ENCODE peak calls at places on chromosomes 2 and 18, in six cellular contexts. One of them, this sample, is unnamed.
A peak's percentile ranks its signal among the peaks of the same experiment; 100 is the strongest.

GRCh38 chr18:21489119-21489750 is 111.3 kb downstream of the ESCO1 start:
- DNase-seq in H1: peak; percentile 66
- DNase-seq in GM12892: peak; percentile 39
- DNase-seq in GM12878: no peak
- DNase-seq in HepG2: peak; percentile 63
- DNase-seq in K562: peak; percentile 71
- DNase-seq in this sample: peak; percentile 50

GRCh38 chr2:71503827-71504226 is 50.5 kb downstream of the DYSF start:
- DNase-seq in H1: no peak
- DNase-seq in GM12892: no peak
- DNase-seq in GM12878: no peak
- DNase-seq in HepG2: no peak
- DNase-seq in K562: no peak
- DNase-seq in this sample: no peak

GRCh38 chr2:10226032-10226724 is 76.5 kb upstream of the HPCAL1 start:
- DNase-seq in H1: no peak
- DNase-seq in GM12892: no peak
- DNase-seq in GM12878: no peak
- DNase-seq in HepG2: no peak
- DNase-seq in K562: no peak
- DNase-seq in this sample: no peak

GRCh38 chr2:203934006-203934632 is 2.4 kb upstream of the ICOS start:
- DNase-seq in H1: no peak
- DNase-seq in GM12892: no peak
- DNase-seq in GM12878: no peak
- DNase-seq in HepG2: no peak
- DNase-seq in K562: no peak
- DNase-seq in this sample: no peak

GRCh38 chr2:95025406-95026319 is at the start of gene MAL:
- DNase-seq in H1: peak; percentile 75
- DNase-seq in GM12892: no peak
- DNase-seq in GM12878: no peak
- DNase-seq in HepG2: no peak
- DNase-seq in K562: peak; percentile 44
- DNase-seq in this sample: no peak

GRCh38 chr2:229715895-229716507 is 1.6 kb upstream of the DNER start:
- DNase-seq in H1: peak; percentile 61
- DNase-seq in GM12892: no peak
- DNase-seq in GM12878: no peak
- DNase-seq in HepG2: peak; percentile 34
- DNase-seq in K562: peak; percentile 22
- DNase-seq in this sample: no peak

GRCh38 chr18:13562494-13563029 is 163.8 kb downstream of the FAM210A start:
- DNase-seq in H1: no peak
- DNase-seq in GM12892: peak; percentile 41
- DNase-seq in GM12878: peak; percentile 93
- DNase-seq in HepG2: no peak
- DNase-seq in K562: no peak
- DNase-seq in this sample: peak; percentile 56

GRCh38 chr2:172693529-172694185 is 42.0 kb upstream of the RAPGEF4 start:
- DNase-seq in H1: no peak
- DNase-seq in GM12892: no peak
- DNase-seq in GM12878: no peak
- DNase-seq in HepG2: no peak
- DNase-seq in K562: no peak
- DNase-seq in this sample: no peak

GRCh38 chr18:730692-731091 is 18.3 kb upstream of the ENOSF1 start:
- DNase-seq in H1: no peak
- DNase-seq in GM12892: no peak
- DNase-seq in GM12878: no peak
- DNase-seq in HepG2: no peak
- DNase-seq in K562: no peak
- DNase-seq in this sample: no peak

GRCh38 chr2:191721331-191721730 is 43.4 kb downstream of the NABP1 start:
- DNase-seq in H1: no peak
- DNase-seq in GM12892: no peak
- DNase-seq in GM12878: no peak
- DNase-seq in HepG2: no peak
- DNase-seq in K562: no peak
- DNase-seq in this sample: no peak

GRCh38 chr2:202196727-202197126 is 41.7 kb downstream of the SUMO1 start:
- DNase-seq in H1: no peak
- DNase-seq in GM12892: no peak
- DNase-seq in GM12878: no peak
- DNase-seq in HepG2: no peak
- DNase-seq in K562: no peak
- DNase-seq in this sample: no peak

GRCh38 chr2:202203348-202203747 is 35.0 kb downstream of the SUMO1 start:
- DNase-seq in H1: no peak
- DNase-seq in GM12892: no peak
- DNase-seq in GM12878: no peak
- DNase-seq in HepG2: no peak
- DNase-seq in K562: no peak
- DNase-seq in this sample: peak; percentile 20

DNA sequence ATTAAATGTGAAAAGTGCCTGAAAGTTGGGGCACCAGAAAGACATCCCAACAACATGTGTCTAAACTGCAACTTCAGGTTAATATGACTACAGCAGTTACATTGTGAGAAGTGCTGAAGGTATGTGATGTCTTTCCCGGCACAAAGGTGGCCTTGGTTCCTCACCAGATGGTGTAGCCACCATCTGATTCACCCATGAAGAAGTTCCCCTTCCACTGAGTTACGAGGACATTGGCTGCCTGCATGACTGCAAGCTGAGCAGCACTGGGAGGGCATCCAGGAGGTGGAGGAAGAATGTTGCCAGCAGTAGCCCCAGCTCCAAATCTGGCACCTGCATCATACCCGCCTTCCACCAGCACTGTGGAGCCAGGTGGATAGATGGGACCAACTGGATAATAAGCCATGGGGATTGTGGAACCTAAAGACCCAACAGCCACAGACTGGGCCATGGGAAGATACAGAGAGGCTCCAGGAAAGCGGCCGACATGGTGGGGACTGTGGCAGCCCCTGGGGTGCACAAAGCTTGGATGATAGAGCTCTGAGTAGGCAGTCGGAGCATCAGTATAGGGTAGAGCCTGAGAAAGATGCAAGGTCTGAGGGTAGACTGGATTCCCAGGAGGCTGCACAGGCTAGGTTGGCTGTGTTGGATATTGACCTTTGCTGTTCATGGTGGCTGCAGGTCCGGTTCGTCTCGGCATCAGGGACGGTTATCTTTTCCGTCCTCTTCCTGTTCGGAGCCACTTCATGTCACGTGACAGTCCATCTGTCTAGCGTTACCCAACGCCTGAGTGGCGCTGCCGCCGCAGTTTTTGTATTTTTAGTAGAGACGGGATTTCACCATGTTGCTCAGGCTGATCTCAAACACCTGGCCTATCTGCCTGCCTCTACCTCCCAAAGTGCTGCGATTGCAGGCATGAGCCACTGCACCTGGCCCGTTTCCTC is 36.9 kb downstream of the SUMO1 start:
- DNase-seq in H1: no peak
- DNase-seq in GM12892: no peak
- DNase-seq in GM12878: no peak
- DNase-seq in HepG2: no peak
- DNase-seq in K562: no peak
- DNase-seq in this sample: no peak
- TF ChIP-seq POLR2A in H1: no peak
- TF ChIP-seq POLR2A in GM12892: no peak
- TF ChIP-seq POLR2A in GM12878: no peak
- TF ChIP-seq POLR2A in HepG2: no peak
- TF ChIP-seq POLR2A in K562: no peak
- TF ChIP-seq POLR2A in this sample: no peak

GRCh38 chr2:223451-223850 is 40.4 kb downstream of the SH3YL1 start:
- DNase-seq in H1: no peak
- DNase-seq in GM12892: no peak
- DNase-seq in GM12878: no peak
- DNase-seq in HepG2: no peak
- DNase-seq in K562: no peak
- DNase-seq in this sample: no peak
- TF ChIP-seq TAF1 in H1: no peak
- TF ChIP-seq TAF1 in GM12892: no peak
- TF ChIP-seq TAF1 in GM12878: no peak
- TF ChIP-seq TAF1 in HepG2: no peak
- TF ChIP-seq TAF1 in K562: no peak
- TF ChIP-seq TAF1 in this sample: no peak

GRCh38 chr18:51020536-51020935 is 9.5 kb upstream of the SMAD4 start:
- DNase-seq in H1: no peak
- DNase-seq in GM12892: no peak
- DNase-seq in GM12878: no peak
- DNase-seq in HepG2: no peak
- DNase-seq in K562: no peak
- DNase-seq in this sample: no peak
- TF ChIP-seq POLR2AphosphoS5 in H1: no peak
- TF ChIP-seq POLR2AphosphoS5 in GM12892: no peak
- TF ChIP-seq POLR2AphosphoS5 in GM12878: no peak
- TF ChIP-seq POLR2AphosphoS5 in HepG2: no peak
- TF ChIP-seq POLR2AphosphoS5 in K562: no peak
- TF ChIP-seq POLR2AphosphoS5 in this sample: no peak

GRCh38 chr2:70140978-70141753 is 49.7 kb downstream of the C2orf42 start:
- DNase-seq in H1: peak; percentile 78
- DNase-seq in GM12892: no peak
- DNase-seq in GM12878: peak; percentile 88
- DNase-seq in HepG2: peak; percentile 48
- DNase-seq in K562: peak; percentile 34
- DNase-seq in this sample: peak; percentile 57
- TF ChIP-seq POLR2A in H1: peak; percentile 61
- TF ChIP-seq POLR2A in GM12892: peak; percentile 37
- TF ChIP-seq POLR2A in GM12878: peak; percentile 16
- TF ChIP-seq POLR2A in HepG2: no peak
- TF ChIP-seq POLR2A in K562: no peak
- TF ChIP-seq POLR2A in this sample: no peak

GRCh38 chr2:96265840-96266569 is at the start of the genes CIAO1 and TMEM127:
- DNase-seq in H1: peak; percentile 95
- DNase-seq in GM12892: peak; percentile 98
- DNase-seq in GM12878: peak; percentile 90
- DNase-seq in HepG2: peak; percentile 98
- DNase-seq in K562: peak; percentile 94
- DNase-seq in this sample: peak; percentile 99

GRCh38 chr2:96264086-96264485 is 1.7 kb downstream of the TMEM127 start:
- DNase-seq in H1: no peak
- DNase-seq in GM12892: no peak
- DNase-seq in GM12878: no peak
- DNase-seq in HepG2: no peak
- DNase-seq in K562: no peak
- DNase-seq in this sample: no peak

GRCh38 chr2:96265349-96265839 is 403 bp downstream of the TMEM127 start:
- DNase-seq in H1: peak; percentile 69
- DNase-seq in GM12892: no peak
- DNase-seq in GM12878: no peak
- DNase-seq in HepG2: peak; percentile 23
- DNase-seq in K562: peak; percentile 80
- DNase-seq in this sample: no peak

GRCh38 chr2:96264656-96265348 is 995 bp downstream of the TMEM127 start:
- DNase-seq in H1: no peak
- DNase-seq in GM12892: peak; percentile 41
- DNase-seq in GM12878: no peak
- DNase-seq in HepG2: peak; percentile 54
- DNase-seq in K562: no peak
- DNase-seq in this sample: peak; percentile 43

GRCh38 chr2:96267159-96267971 is 1.3 kb downstream of the CIAO1 start:
- DNase-seq in H1: peak; percentile 52
- DNase-seq in GM12892: no peak
- DNase-seq in GM12878: no peak
- DNase-seq in HepG2: peak; percentile 73
- DNase-seq in K562: peak; percentile 52
- DNase-seq in this sample: peak; percentile 39
- TF ChIP-seq TAF1 in H1: no peak
- TF ChIP-seq TAF1 in GM12892: no peak
- TF ChIP-seq TAF1 in GM12878: no peak
- TF ChIP-seq TAF1 in HepG2: no peak
- TF ChIP-seq TAF1 in K562: no peak
- TF ChIP-seq TAF1 in this sample: no peak

GRCh38 chr2:42828487-42829416 is 36.4 kb upstream of the HAAO start:
- DNase-seq in H1: peak; percentile 88
- DNase-seq in GM12892: peak; percentile 76
- DNase-seq in GM12878: peak; percentile 15
- DNase-seq in HepG2: peak; percentile 66
- DNase-seq in K562: peak; percentile 78
- DNase-seq in this sample: peak; percentile 77
- TF ChIP-seq POLR2AphosphoS5 in H1: no peak
- TF ChIP-seq POLR2AphosphoS5 in GM12892: no peak
- TF ChIP-seq POLR2AphosphoS5 in GM12878: no peak
- TF ChIP-seq POLR2AphosphoS5 in HepG2: no peak
- TF ChIP-seq POLR2AphosphoS5 in K562: no peak
- TF ChIP-seq POLR2AphosphoS5 in this sample: no peak

GRCh38 chr2:112056626-112056987 is 1.5 kb downstream of the TMEM87B start:
- DNase-seq in H1: no peak
- DNase-seq in GM12892: no peak
- DNase-seq in GM12878: no peak
- DNase-seq in HepG2: no peak
- DNase-seq in K562: no peak
- DNase-seq in this sample: no peak

GRCh38 chr2:112059671-112060070 is 4.6 kb downstream of the TMEM87B start:
- DNase-seq in H1: no peak
- DNase-seq in GM12892: no peak
- DNase-seq in GM12878: no peak
- DNase-seq in HepG2: no peak
- DNase-seq in K562: no peak
- DNase-seq in this sample: no peak

GRCh38 chr2:112055833-112056625 is 960 bp downstream of the TMEM87B start:
- DNase-seq in H1: no peak
- DNase-seq in GM12892: no peak
- DNase-seq in GM12878: no peak
- DNase-seq in HepG2: peak; percentile 69
- DNase-seq in K562: peak; percentile 24
- DNase-seq in this sample: no peak

GRCh38 chr2:112053917-112054846 is 887 bp upstream of the TMEM87B start:
- DNase-seq in H1: peak; percentile 99
- DNase-seq in GM12892: peak; percentile 76
- DNase-seq in GM12878: peak; percentile 78
- DNase-seq in HepG2: peak; percentile 94
- DNase-seq in K562: peak; percentile 90
- DNase-seq in this sample: peak; percentile 77

DNA sequence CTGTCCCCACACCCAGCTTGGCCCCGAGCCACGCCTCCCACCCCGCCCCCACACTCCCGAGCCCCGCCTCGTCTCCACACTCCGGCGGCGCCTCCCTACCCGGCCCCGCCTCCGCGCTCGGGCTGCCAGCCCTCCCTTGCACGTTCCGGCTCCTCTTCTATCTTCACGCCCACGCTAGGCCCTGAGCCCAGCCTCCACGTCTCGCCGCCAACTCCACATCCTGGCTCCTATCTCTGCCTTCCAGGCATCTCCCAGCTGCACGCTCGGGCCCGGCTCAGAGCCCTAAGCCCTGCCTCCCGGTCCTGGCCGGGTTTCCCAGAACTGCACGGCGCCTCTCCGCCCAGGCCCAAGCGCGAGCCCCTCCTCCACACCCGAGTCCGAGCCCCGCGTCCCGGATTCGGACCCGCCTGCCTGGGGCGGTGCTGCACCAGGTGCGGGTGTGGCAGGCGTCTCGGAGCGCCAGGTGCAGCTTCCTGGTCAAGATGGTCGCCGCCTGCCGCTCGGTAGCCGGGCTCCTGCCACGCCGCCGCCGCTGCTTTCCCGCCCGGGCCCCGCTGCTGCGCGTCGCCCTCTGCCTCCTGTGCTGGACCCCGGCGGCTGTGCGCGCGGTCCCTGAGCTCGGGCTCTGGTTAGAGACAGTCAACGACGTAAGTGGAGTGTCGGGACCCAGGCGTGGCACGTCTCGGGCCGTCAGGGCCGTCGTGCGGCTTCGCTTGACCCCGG is at the start of gene TMEM87B:
- DNase-seq in H1: peak; percentile 96
- DNase-seq in GM12892: peak; percentile 78
- DNase-seq in GM12878: peak; percentile 86
- DNase-seq in HepG2: peak; percentile 91
- DNase-seq in K562: peak; percentile 90
- DNase-seq in this sample: peak; percentile 78
- TF ChIP-seq POLR2A in H1: no peak
- TF ChIP-seq POLR2A in GM12892: peak; percentile 84
- TF ChIP-seq POLR2A in GM12878: peak; percentile 86
- TF ChIP-seq POLR2A in HepG2: peak; percentile 93
- TF ChIP-seq POLR2A in K562: peak; percentile 79
- TF ChIP-seq POLR2A in this sample: peak; percentile 62